ENCODE peak calls at places on chromosomes 5 and 9, in four cellular contexts. U is ovary, H is left lung, J is lung. S is an unnamed sample.

GRCh38 chr5:127210082-127210481 is 80.5 kb upstream of the MEGF10 start:
- DNase-seq in J (no peak), H (no peak), U (no peak), S (no peak)

GRCh38 chr9:80554856-80555255 is 983.1 kb downstream of the TLE4 start:
- DNase-seq in U (no peak), H (no peak), J (no peak), S (no peak)

GRCh38 chr5:168302785-168303184 is 11.3 kb downstream of the WWC1 start:
- DNase-seq in J (no peak), H (no peak), U (no peak), S (no peak)

GRCh38 chr5:137264041-137264440 is 235.1 kb downstream of the SPOCK1 start:
- DNase-seq in U (no peak), J (no peak), H (no peak), S (peak; percentile 15)

GRCh38 chr9:105053209-105053652 is 125.3 kb upstream of the ABCA1 start:
- DNase-seq in J (peak; percentile 36), H (no peak), U (no peak), S (peak; percentile 61)

GRCh38 chr9:91119679-91120078 is 242.0 kb downstream of the AUH start:
- DNase-seq in J (no peak), U (no peak), H (no peak), S (peak; percentile 76)

GRCh38 chr5:36462295-36463021 is 143.9 kb upstream of the SLC1A3 start:
- DNase-seq in J (no peak), U (no peak), H (no peak), S (no peak)

GRCh38 chr9:124632077-124632621 is 125.0 kb upstream of the NR5A1 start:
- DNase-seq in H (no peak), J (no peak), U (no peak), S (peak; percentile 59)

GRCh38 chr9:130327781-130328348 is 62.3 kb downstream of the HMCN2 start:
- DNase-seq in U (no peak), J (peak; percentile 38), H (peak; percentile 77), S (peak; percentile 24)

GRCh38 chr5:132056610-132057497 is 3.6 kb upstream of the IL3 start:
- DNase-seq in U (no peak), J (peak; percentile 26), H (peak; percentile 57), S (no peak)

GRCh38 chr5:159779481-159779880 is 136.8 kb upstream of the ADRA1B start:
- DNase-seq in U (no peak), J (no peak), H (no peak), S (peak; percentile 51)

GRCh38 chr5:62206150-62206829 is 99.7 kb upstream of the KIF2A start:
- DNase-seq in J (no peak), U (no peak), H (no peak), S (peak; percentile 15)

GRCh38 chr9:89274838-89275237 is 36.2 kb upstream of the CKS2 start:
- DNase-seq in U (no peak), J (no peak), H (no peak), S (peak; percentile 23)

GRCh38 chr9:69542942-69543704 is 129.0 kb downstream of the APBA1 start:
- DNase-seq in U (no peak), H (no peak), J (no peak), S (peak; percentile 11)

GRCh38 chr9:93974151-93974550 is 19.0 kb upstream of the BARX1 start:
- DNase-seq in H (no peak), U (no peak), J (no peak), S (no peak)

GRCh38 chr5:65753189-65753588 is 31.2 kb downstream of the NLN start:
- DNase-seq in U (no peak), H (no peak), J (no peak), S (no peak)

GRCh38 chr5:66933066-66933465 is 263.5 kb downstream of the CD180 start:
- DNase-seq in H (no peak), U (no peak), J (no peak), S (peak; percentile 39)

GRCh38 chr5:120507826-120508463 is 43.8 kb downstream of the PRR16 start:
- DNase-seq in U (no peak), H (no peak), J (no peak), S (peak; percentile 69)

GRCh38 chr9:87604886-87605588 is 107.4 kb downstream of the DAPK1 start:
- DNase-seq in H (no peak), U (no peak), J (no peak), S (no peak)

GRCh38 chr5:94154672-94155071 is 413.3 kb upstream of the POU5F2 start:
- DNase-seq in U (no peak), J (no peak), H (no peak), S (no peak)

GRCh38 chr5:34778451-34778850 is 60.5 kb upstream of the TTC23L start:
- DNase-seq in J (no peak), U (no peak), H (no peak), S (no peak)

GRCh38 chr9:121278535-121279169 is 10.7 kb downstream of the GSN start:
- DNase-seq in J (peak; percentile 69), H (no peak), U (no peak), S (peak; percentile 97)

GRCh38 chr9:97293207-97293721 is 14.2 kb upstream of the CCDC180 start:
- DNase-seq in U (no peak), H (no peak), J (no peak), S (no peak)

GRCh38 chr9:83012160-83012559 is 50.8 kb downstream of the RASEF start:
- DNase-seq in U (no peak), H (no peak), J (no peak), S (no peak)

GRCh38 chr5:103407399-103407798 is 148.8 kb downstream of the MACIR start:
- DNase-seq in H (no peak), J (no peak), U (no peak), S (no peak)

GRCh38 chr5:133927616-133928180 is 40.7 kb downstream of the C5orf15 start:
- DNase-seq in H (no peak), U (no peak), J (no peak), S (no peak)

GRCh38 chr9:114691046-114691955 is 9.3 kb upstream of the TEX48 start:
- DNase-seq in H (no peak), J (no peak), U (no peak), S (peak; percentile 89)

GRCh38 chr5:111070272-111071134 is 1.0 kb upstream of the TSLP start:
- DNase-seq in U (no peak), J (no peak), H (peak; percentile 83), S (no peak)

GRCh38 chr5:139982157-139982974 is 60.7 kb downstream of the NRG2 start:
- DNase-seq in J (no peak), U (peak; percentile 69), H (no peak), S (no peak)

GRCh38 chr5:153573326-153574033 is 83.0 kb downstream of the GRIA1 start:
- DNase-seq in U (no peak), J (peak; percentile 66), H (no peak), S (no peak)

GRCh38 chr9:131028221-131028884 is 19.4 kb downstream of the LAMC3 start:
- DNase-seq in J (no peak), H (peak; percentile 41), U (no peak), S (no peak)

GRCh38 chr5:302951-303350 is 18.6 kb upstream of the AHRR start:
- DNase-seq in H (no peak), J (no peak), U (no peak), S (no peak)

GRCh38 chr5:161096006-161096405 is 244.0 kb upstream of the ATP10B start:
- DNase-seq in H (no peak), J (no peak), U (no peak), S (no peak)

GRCh38 chr9:82363236-82363635 is 374.7 kb downstream of the SPATA31D1 start:
- DNase-seq in U (no peak), H (no peak), J (no peak), S (no peak)

GRCh38 chr9:133127340-133127981 is 6.4 kb upstream of the RALGDS start:
- DNase-seq in U (no peak), J (peak; percentile 80), H (peak; percentile 82), S (no peak)

GRCh38 chr5:111432828-111433536 is 79.4 kb downstream of the STARD4 start:
- DNase-seq in H (no peak), J (no peak), U (no peak), S (peak; percentile 25)

GRCh38 chr5:159097461-159098284 is 2.0 kb downstream of the EBF1 start:
- DNase-seq in U (peak; percentile 68), H (no peak), J (no peak), S (peak; percentile 68)

GRCh38 chr5:159262859-159263568 is at the start of gene UBLCP1:
- DNase-seq in H (peak; percentile 92), J (peak; percentile 86), U (peak; percentile 73), S (peak; percentile 93)

DNA sequence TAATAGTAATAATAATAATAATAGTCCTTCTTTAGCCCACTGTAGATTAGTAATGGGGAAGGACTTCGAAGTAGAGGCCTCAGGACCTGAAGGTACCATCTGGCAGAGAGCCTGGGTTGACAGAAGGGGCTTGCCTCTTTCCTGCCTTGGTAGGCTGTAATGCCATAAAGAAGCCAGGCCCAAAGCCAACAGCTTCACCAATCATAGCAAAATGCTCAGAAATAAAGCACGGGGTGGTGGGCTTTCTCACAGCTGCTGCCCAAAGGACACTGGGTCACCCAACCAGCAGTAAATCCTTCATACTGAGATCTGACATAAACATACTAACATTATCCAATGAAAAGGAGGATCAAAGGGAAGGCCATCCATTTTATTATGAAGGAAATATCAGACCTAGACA is 70.7 kb downstream of the SUSD1 start:
- DNase-seq in J (no peak), U (no peak), H (no peak), S (no peak)
- H3K4me1 ChIP-seq in J (peaks cover 3% of the 10 kb centered on the region), U (no peaks in the 10 kb centered on the region), H (peaks cover 8% of the 10 kb centered on the region), S (no peaks in the 10 kb centered on the region)

GRCh38 chr9:74497750-74498615 is 848 bp downstream of the RORB start:
- DNase-seq in J (no peak), H (peak; percentile 76), U (no peak), S (peak; percentile 51)
- H3K4me1 ChIP-seq in J (peaks cover 21% of the 10 kb centered on the region), H (peaks cover 35% of the 10 kb centered on the region), U (peaks cover 14% of the 10 kb centered on the region), S (peaks cover 15% of the 10 kb centered on the region)

DNA sequence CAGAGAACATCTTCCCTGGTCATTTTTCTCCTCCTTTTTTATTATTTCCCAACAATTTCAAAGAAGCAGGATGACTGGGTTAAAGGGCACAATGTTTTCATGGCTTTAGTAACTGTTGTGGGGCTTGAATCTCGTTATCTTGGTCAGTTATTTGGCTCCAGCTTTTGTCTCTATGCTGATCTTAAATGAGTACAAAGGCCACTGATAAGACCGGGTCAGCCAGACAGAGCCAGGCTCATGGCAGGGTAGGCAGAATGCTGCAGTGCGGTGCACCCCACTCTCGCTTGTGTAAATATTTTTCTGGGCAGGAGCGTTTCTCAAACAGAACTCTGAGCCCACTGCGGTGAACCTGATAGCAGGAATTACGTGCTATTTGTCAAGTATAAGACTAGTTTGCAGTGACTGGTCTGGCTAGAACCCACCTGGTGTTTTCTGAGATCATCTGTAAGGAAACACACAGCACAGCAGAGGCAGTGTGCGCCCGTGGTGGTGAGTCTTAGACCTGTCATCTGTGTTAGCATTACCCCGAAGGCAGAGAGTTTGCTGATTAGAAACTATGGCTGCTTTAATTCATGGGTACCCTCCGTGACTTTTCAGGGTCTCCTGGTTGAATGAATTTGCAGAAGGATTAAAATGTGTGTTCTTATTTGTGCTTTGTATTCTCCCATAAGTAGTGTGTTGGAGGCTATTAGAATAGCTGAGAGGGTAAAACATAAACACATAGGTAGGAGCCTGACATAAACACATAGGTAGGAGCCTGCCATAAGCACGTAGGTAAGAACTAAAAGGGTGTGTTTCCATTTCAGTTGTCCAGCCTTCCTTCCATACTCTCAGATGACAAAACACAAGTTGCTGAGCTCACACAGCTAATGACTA is 158.6 kb upstream of the DMRT1 start:
- DNase-seq in U (no peak), J (no peak), H (no peak), S (peak; percentile 41)
- H3K4me1 ChIP-seq in U (peaks cover 10% of the 10 kb centered on the region), J (peaks cover 6% of the 10 kb centered on the region), H (peaks cover 9% of the 10 kb centered on the region), S (peaks cover 50% of the 10 kb centered on the region)

DNA sequence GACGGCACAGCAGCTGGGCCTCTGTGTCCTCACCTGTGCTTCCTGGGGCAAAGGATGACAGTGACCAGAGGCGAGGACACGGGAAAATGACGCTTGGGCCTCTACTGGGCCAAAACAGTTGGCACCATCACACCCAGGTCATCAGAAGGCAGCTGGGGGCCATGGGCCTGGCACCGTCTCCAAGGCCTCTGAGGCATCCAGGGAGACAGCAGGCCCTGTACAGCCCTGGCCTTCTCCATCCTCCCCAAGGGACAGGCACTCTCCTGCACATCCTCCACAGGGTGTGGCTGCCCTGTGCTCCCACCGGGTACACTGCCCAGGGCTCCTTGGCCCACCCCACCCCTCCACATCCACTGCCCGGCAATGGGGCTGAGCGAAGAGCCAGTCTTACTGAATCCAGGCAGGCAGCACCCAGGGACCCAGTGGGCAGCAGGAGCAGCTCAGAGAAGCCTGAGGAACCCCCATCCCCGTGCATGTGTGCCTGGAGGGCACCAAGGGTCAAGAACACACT is 4.1 kb downstream of the LPCAT1 start:
- DNase-seq in U (peak; percentile 9), J (peak; percentile 26), H (peak; percentile 65), S (no peak)
- H3K4me1 ChIP-seq in U (peaks cover 11% of the 10 kb centered on the region), J (peaks cover 26% of the 10 kb centered on the region), H (peaks cover 54% of the 10 kb centered on the region), S (peaks cover 32% of the 10 kb centered on the region)

S was measured in adipocyte.